ENCODE peak calls at places on chromosomes 1 and 21, in four cellular contexts. W is H9, C is IMR-90, H is neuronal stem cell. L is an unnamed sample.

GRCh38 chr1:20640183-20640597 is 6.9 kb downstream of the PINK1 start:
- DNase-seq in W (peak; percentile 54), C (peak; percentile 54), H (peak; percentile 64), L (peak; percentile 67)

GRCh38 chr1:116915182-116915611 is 5.5 kb downstream of the PTGFRN start:
- DNase-seq in H (no peak), C (no peak), W (no peak), L (no peak)

GRCh38 chr1:161843156-161843555 is 77.0 kb downstream of the ATF6 start:
- DNase-seq in H (no peak), W (no peak), C (no peak), L (peak; percentile 3)

GRCh38 chr1:147579532-147580199 is 38.4 kb downstream of the BCL9 start:
- DNase-seq in C (peak; percentile 80), H (no peak), W (no peak), L (no peak)

GRCh38 chr1:8880068-8880676 is 1.7 kb upstream of the ENO1 start:
- DNase-seq in C (peak; percentile 97), W (peak; percentile 51), H (no peak), L (peak; percentile 82)

GRCh38 chr1:31370021-31370420 is 2.9 kb downstream of the FABP3 start:
- DNase-seq in W (no peak), H (no peak), C (no peak), L (no peak)

GRCh38 chr1:25096307-25097150 is 135.8 kb downstream of the SYF2 start:
- DNase-seq in C (no peak), W (no peak), H (no peak), L (peak; percentile 31)

GRCh38 chr1:162878000-162878596 is 17.1 kb upstream of the CCDC190 start:
- DNase-seq in H (peak; percentile 72), C (peak; percentile 80), W (peak; percentile 74), L (peak; percentile 52)

GRCh38 chr1:34924759-34925555 is 4.5 kb downstream of the DLGAP3 start:
- DNase-seq in W (peak; percentile 72), C (peak; percentile 52), H (peak; percentile 82), L (peak; percentile 61)

GRCh38 chr1:31588751-31589515 is 12.6 kb downstream of the TINAGL1 start:
- DNase-seq in H (no peak), W (peak; percentile 70), C (no peak), L (no peak)

GRCh38 chr21:39630191-39630591 is 17.5 kb downstream of the B3GALT5 start:
- DNase-seq in W (no peak), H (no peak), C (peak; percentile 25), L (no peak)

GRCh38 chr1:184593612-184594011 is 161.0 kb downstream of the EDEM3 start:
- DNase-seq in H (no peak), C (peak; percentile 45), W (no peak), L (no peak)

GRCh38 chr1:42348498-42348897 is 13.5 kb upstream of the FOXJ3 start:
- DNase-seq in H (no peak), W (no peak), C (no peak), L (no peak)

GRCh38 chr1:12438349-12438924 is 179.6 kb downstream of the DHRS3 start:
- DNase-seq in H (no peak), W (no peak), C (no peak), L (no peak)

GRCh38 chr1:59971464-59971911 is 44.9 kb upstream of the CYP2J2 start:
- DNase-seq in C (peak; percentile 34), H (peak; percentile 70), W (peak; percentile 82), L (peak; percentile 71)

GRCh38 chr1:77100870-77101269 is 118.4 kb downstream of the PIGK start:
- DNase-seq in C (peak; percentile 1), H (no peak), W (no peak), L (no peak)

GRCh38 chr1:44418022-44418673 is 13.1 kb downstream of the RNF220 start:
- DNase-seq in H (no peak), W (no peak), C (no peak), L (no peak)

GRCh38 chr1:9388628-9389184 is 96.0 kb downstream of the SPSB1 start:
- DNase-seq in C (no peak), W (no peak), H (no peak), L (no peak)

GRCh38 chr1:245589221-245589620 is 434.4 kb downstream of the KIF26B start:
- DNase-seq in C (no peak), H (no peak), W (no peak), L (no peak)

GRCh38 chr1:209723761-209724693 is 19.4 kb downstream of the HSD11B1 start:
- DNase-seq in H (no peak), C (no peak), W (no peak), L (no peak)

GRCh38 chr1:164440222-164440621 is 118.8 kb upstream of the PBX1 start:
- DNase-seq in W (peak; percentile 49), H (no peak), C (no peak), L (no peak)

GRCh38 chr1:31855038-31855845 is 39.4 kb upstream of the SPOCD1 start:
- DNase-seq in W (no peak), C (peak; percentile 75), H (no peak), L (peak; percentile 65)

GRCh38 chr1:239575113-239575512 is 188.7 kb downstream of the CHRM3 start:
- DNase-seq in C (no peak), W (no peak), H (no peak), L (no peak)

DNA sequence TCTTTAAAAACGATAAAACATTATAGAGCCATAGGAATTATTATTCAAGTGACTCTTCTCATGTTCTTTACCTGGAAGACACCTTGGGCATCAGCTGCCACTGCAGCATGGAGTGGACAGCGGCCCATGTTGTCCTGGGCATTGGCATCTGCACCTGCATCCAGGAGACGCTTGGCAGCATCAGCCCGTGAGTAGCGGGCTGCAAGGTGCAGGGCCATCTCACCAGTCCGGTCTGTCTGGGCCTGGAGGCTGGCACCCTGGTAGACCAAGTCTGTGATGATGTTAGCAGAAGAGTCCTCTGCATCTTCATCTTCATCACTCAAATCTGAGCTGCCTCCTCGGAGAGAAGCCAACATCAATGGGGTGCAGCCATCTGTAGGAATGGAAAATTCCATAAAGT is 22.9 kb upstream of the ADAM30 start:
- DNase-seq in H (no peak), C (no peak), W (no peak), L (no peak)
- H2BK120ac ChIP-seq in H (no peak overlapping the region), C (no peak overlapping the region), W (no peak overlapping the region), L (no peak overlapping the region)

GRCh38 chr1:109826930-109827349 is 63.2 kb upstream of the EPS8L3 start:
- DNase-seq in H (no peak), C (no peak), W (no peak), L (no peak)

GRCh38 chr1:109827466-109827865 is 63.7 kb upstream of the EPS8L3 start:
- DNase-seq in W (no peak), H (no peak), C (no peak), L (no peak)

GRCh38 chr1:109826446-109826845 is 62.7 kb upstream of the EPS8L3 start:
- DNase-seq in C (no peak), H (no peak), W (no peak), L (no peak)

GRCh38 chr1:109827986-109828385 is 64.3 kb upstream of the EPS8L3 start:
- DNase-seq in C (no peak), H (no peak), W (no peak), L (no peak)

DNA sequence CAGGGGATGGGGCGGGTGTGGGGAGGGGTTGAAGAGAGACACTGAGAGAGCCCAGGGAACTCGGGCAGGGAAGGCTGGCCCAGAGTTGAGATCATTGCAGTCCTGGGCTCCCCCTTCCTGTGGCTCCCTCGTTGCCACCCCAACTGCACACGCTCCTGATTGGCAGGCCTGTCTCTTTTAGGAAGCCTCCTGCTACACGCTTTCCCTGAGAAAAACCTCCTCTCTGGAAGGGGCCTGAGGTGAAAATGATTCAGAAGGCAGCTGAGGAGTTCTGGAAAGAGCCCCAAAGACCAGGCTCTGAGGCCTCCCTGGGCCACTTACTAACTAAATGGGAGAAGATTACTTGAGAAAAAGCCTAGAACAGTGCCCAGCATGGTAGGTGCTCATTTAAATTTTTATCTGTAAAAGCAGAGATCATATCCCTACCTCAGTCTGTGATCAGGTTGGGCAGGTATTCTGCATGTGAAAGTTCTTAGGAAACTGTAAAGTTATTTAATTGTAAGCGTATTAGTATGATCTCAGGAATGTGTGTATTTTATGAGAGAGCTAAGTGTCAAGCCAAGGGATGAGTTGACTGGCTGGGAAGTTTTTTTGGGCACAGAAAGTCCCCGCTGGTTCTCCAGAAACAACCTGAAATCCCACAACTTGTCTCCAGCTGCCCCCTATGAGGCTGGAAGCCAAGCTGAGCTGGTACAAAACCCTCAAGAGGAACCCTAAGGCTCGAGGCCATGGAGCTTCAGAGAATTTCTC is 65.2 kb upstream of the EPS8L3 start:
- DNase-seq in W (no peak), C (peak; percentile 13), H (no peak), L (no peak)
- H2BK5ac ChIP-seq in W (no peak overlapping the region), C (no peak overlapping the region), H (no peak overlapping the region), L (no peak overlapping the region)

DNA sequence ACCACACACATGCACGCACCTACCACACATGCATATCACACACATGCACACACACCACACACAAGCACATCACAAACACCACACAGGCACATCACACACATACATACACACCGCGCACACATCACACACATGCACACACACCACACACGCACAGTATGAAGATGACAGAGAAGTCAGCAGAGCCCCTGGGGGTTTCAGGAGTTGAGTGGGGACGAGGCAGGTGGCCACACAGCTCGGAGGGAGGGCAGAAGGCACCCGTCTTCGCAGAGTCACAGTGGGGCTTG is 9.7 kb downstream of the PDE9A start:
- DNase-seq in W (no peak), C (no peak), H (no peak), L (no peak)
- H3K14ac ChIP-seq in W (no peak overlapping the region), C (no peak overlapping the region), H (peak overlapping the region; percentile 72), L (no peak overlapping the region)

GRCh38 chr1:22829001-22829989 is 118.7 kb downstream of the EPHB2 start:
- DNase-seq in H (no peak), C (peak; percentile 45), W (no peak), L (peak; percentile 37)
- H2BK120ac ChIP-seq in H (no peak overlapping the region), C (peak overlapping the region; percentile 37), W (no peak overlapping the region), L (no peak overlapping the region)

DNA sequence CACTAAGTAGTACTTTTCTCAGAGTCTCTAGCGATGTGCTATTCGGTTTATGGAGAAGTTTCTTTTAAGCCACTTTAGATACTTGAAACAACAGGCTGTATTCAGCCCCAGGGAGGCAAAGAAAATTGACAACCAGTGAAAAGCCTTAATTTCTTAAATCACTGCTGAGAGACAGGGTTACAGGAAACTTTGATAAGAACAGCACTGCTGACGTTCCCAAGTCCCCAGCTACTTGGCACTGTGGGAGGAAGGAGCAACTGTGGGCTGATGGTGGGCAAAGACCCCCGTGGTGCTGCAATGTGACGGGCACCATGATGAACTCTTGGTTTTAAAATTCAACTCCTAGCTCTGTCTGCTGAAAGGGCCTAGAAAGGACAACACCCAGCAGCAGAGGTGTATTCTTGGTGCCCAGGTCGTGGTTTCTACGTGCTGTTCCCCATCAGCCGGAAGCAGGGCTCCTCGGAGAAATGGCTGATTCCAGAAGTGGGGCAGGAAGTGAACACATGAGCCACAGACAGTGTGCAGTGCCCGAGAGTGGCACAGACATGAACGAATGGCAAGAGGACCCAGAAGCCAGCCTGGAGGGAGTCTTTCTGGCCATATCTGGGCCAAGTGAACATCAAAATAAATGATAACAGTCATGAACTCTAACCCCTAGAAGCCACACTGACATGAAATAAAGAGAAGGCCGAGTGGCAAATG is 5.3 kb downstream of the PTTG1IP start:
- DNase-seq in C (no peak), W (no peak), H (no peak), L (no peak)
- H2BK5ac ChIP-seq in C (peak overlapping the region; percentile 58), W (no peak overlapping the region), H (no peak overlapping the region), L (no peak overlapping the region)

GRCh38 chr1:157045251-157046218 is at the start of gene ARHGEF11:
- DNase-seq in C (peak; percentile 87), W (peak; percentile 90), H (peak; percentile 92), L (peak; percentile 83)
- H3K14ac ChIP-seq in C (peak within 1 kb of the TSS; percentile 97), W (peak within 1 kb of the TSS; percentile 94), H (peak within 1 kb of the TSS; percentile 33), L (peak within 1 kb of the TSS; percentile 92)

GRCh38 chr1:221979461-221980032 is 237.7 kb upstream of the DUSP10 start:
- DNase-seq in W (no peak), C (no peak), H (no peak), L (no peak)
- H2BK120ac ChIP-seq in W (no peak overlapping the region), C (no peak overlapping the region), H (no peak overlapping the region), L (no peak overlapping the region)

L was measured in trophoblast cell.